ENCODE peak calls at places on chromosomes 6 and 20, in five cellular contexts. G, S, J, Y and Q are unnamed samples.

GRCh38 chr20:63011798-63012197 is 5.0 kb upstream of the BHLHE23 start:
- DNase-seq in G (no peak), S (no peak), J (no peak), Y (no peak), Q (no peak)

GRCh38 chr20:58574469-58574868 is 59.3 kb upstream of the APCDD1L start:
- DNase-seq in G (no peak), S (no peak), J (no peak), Y (no peak), Q (no peak)

GRCh38 chr20:19668406-19668805 is 89.7 kb upstream of the RIN2 start:
- DNase-seq in G (no peak), S (no peak), J (no peak), Y (no peak), Q (no peak)

GRCh38 chr6:111761783-111762312 is 111.4 kb downstream of the FYN start:
- DNase-seq in G (no peak), S (no peak), J (peak), Y (no peak), Q (peak)

GRCh38 chr6:30882764-30883475 is 1.4 kb upstream of the DDR1 start:
- DNase-seq in G (no peak), S (no peak), J (peak), Y (no peak), Q (no peak)

GRCh38 chr6:167650730-167651129 is 176.0 kb upstream of the AFDN start:
- DNase-seq in G (no peak), S (no peak), J (no peak), Y (no peak), Q (no peak)

GRCh38 chr6:24126586-24127192 is 674 bp downstream of the NRSN1 start:
- DNase-seq in G (no peak), S (peak), J (peak), Y (no peak), Q (peak)

GRCh38 chr6:14270925-14271791 is 153.6 kb downstream of the CD83 start:
- DNase-seq in G (no peak), S (peak), J (no peak), Y (peak), Q (peak)

GRCh38 chr6:79833264-79833663 is 114.1 kb downstream of the ELOVL4 start:
- DNase-seq in G (no peak), S (peak), J (no peak), Y (no peak), Q (no peak)

GRCh38 chr6:9138856-9139426 is 703.6 kb upstream of the SLC35B3 start:
- DNase-seq in G (no peak), S (no peak), J (no peak), Y (no peak), Q (no peak)

GRCh38 chr6:105603779-105604592 is 201.1 kb upstream of the PREP start:
- DNase-seq in G (no peak), S (no peak), J (no peak), Y (no peak), Q (no peak)

GRCh38 chr20:1310506-1311190 is 18.3 kb downstream of the SDCBP2 start:
- DNase-seq in G (no peak), S (no peak), J (no peak), Y (no peak), Q (no peak)

GRCh38 chr6:85594197-85594930 is 706 bp upstream of the SNX14 start:
- DNase-seq in G (no peak), S (no peak), J (no peak), Y (no peak), Q (peak)